ENCODE peak calls at places on chromosomes 13 and 19, in ten cellular contexts. W, C, Q, O, K, J, G, B, S and U are unnamed samples.

GRCh38 chr13:112859817-112860190 is 109.2 kb upstream of the MCF2L start:
- DNase-seq in W (no peak), C (no peak), Q (no peak), O (no peak), K (no peak), J (no peak), G (no peak), B (peak), S (peak), U (no peak)

GRCh38 chr19:34232566-34233481 is 21.5 kb upstream of the GARRE1 start:
- DNase-seq in W (no peak), C (peak), Q (no peak), O (peak), K (peak), J (no peak), G (no peak), B (peak), S (peak), U (no peak)

GRCh38 chr13:41751277-41751676 is 209.6 kb downstream of the VWA8 start:
- DNase-seq in W (no peak), C (peak), Q (no peak), O (no peak), K (no peak), J (no peak), G (no peak), B (no peak), S (peak), U (no peak)

GRCh38 chr13:98981596-98982195 is 3.8 kb upstream of the DOCK9 start:
- DNase-seq in W (no peak), C (no peak), Q (no peak), O (no peak), K (peak), J (no peak), G (no peak), B (no peak), S (no peak), U (no peak)

GRCh38 chr19:11578342-11579142 is 1.1 kb upstream of the ACP5 start:
- DNase-seq in W (peak), C (no peak), Q (no peak), O (no peak), K (no peak), J (peak), G (peak), B (no peak), S (no peak), U (peak)

GRCh38 chr19:49441210-49441959 is at the start of gene SLC17A7:
- DNase-seq in W (no peak), C (no peak), Q (no peak), O (no peak), K (no peak), J (peak), G (peak), B (no peak), S (no peak), U (no peak)

GRCh38 chr13:40164137-40164536 is 502.3 kb downstream of the FOXO1 start:
- DNase-seq in W (no peak), C (no peak), Q (no peak), O (no peak), K (peak), J (no peak), G (no peak), B (no peak), S (no peak), U (no peak)

GRCh38 chr19:32692727-32693061 is 1.1 kb downstream of the NUDT19 start:
- DNase-seq in W (no peak), C (no peak), Q (no peak), O (peak), K (no peak), J (no peak), G (no peak), B (no peak), S (no peak), U (no peak)

GRCh38 chr19:30150626-30151025 is 208.6 kb downstream of the URI1 start:
- DNase-seq in W (no peak), C (no peak), Q (no peak), O (no peak), K (peak), J (no peak), G (no peak), B (no peak), S (no peak), U (no peak)

GRCh38 chr13:95226932-95227718 is 74.1 kb downstream of the ABCC4 start:
- DNase-seq in W (no peak), C (no peak), Q (no peak), O (peak), K (no peak), J (no peak), G (no peak), B (no peak), S (no peak), U (no peak)

GRCh38 chr19:54708781-54709180 is 15.5 kb upstream of the KIR3DL3 start:
- DNase-seq in W (no peak), C (no peak), Q (no peak), O (no peak), K (no peak), J (no peak), G (no peak), B (no peak), S (no peak), U (no peak)

GRCh38 chr19:29503140-29503758 is 22.5 kb upstream of the VSTM2B start:
- DNase-seq in W (no peak), C (no peak), Q (no peak), O (no peak), K (peak), J (no peak), G (no peak), B (no peak), S (no peak), U (no peak)

GRCh38 chr19:15871570-15871969 is 26.3 kb downstream of the CYP4F2 start:
- DNase-seq in W (peak), C (no peak), Q (peak), O (peak), K (no peak), J (no peak), G (no peak), B (no peak), S (no peak), U (no peak)

GRCh38 chr13:38421590-38422560 is 72.2 kb downstream of the UFM1 start:
- DNase-seq in W (no peak), C (no peak), Q (no peak), O (no peak), K (no peak), J (no peak), G (no peak), B (no peak), S (peak), U (no peak)